ENCODE peak calls at places on chromosomes 2 and 18, in five cellular contexts. B, E, C, U and D are unnamed samples.
A peak's percentile ranks its signal among the peaks of the same experiment; 100 is the strongest.

GRCh38 chr2:227325824-227326195 is 759 bp downstream of the MFF start:
- DNase-seq in E (no peak), C (peak; percentile 66), U (no peak), B (peak; percentile 55), D (peak; percentile 59)

GRCh38 chr2:134714228-134714627 is 4.6 kb downstream of the TMEM163 start:
- DNase-seq in E (no peak), C (no peak), U (no peak), B (no peak), D (no peak)

GRCh38 chr2:197011777-197012641 is 85.5 kb upstream of the PGAP1 start:
- DNase-seq in E (no peak), U (no peak), C (peak; percentile 58), B (peak; percentile 53), D (peak; percentile 65)

GRCh38 chr2:121489284-121489683 is 41.4 kb upstream of the RNU4ATAC start:
- DNase-seq in C (no peak), U (no peak), B (peak; percentile 68), E (no peak), D (peak; percentile 36)

GRCh38 chr2:19677825-19678518 is 223.8 kb downstream of the TTC32 start:
- DNase-seq in E (no peak), B (no peak), C (no peak), U (no peak), D (no peak)

GRCh38 chr2:27492557-27492956 is 2.4 kb downstream of the FNDC4 start:
- DNase-seq in B (no peak), U (no peak), C (no peak), E (no peak), D (no peak)

GRCh38 chr2:24102677-24103076 is 18.0 kb upstream of the TP53I3 start:
- DNase-seq in B (no peak), C (no peak), U (no peak), E (no peak), D (no peak)

GRCh38 chr2:28956415-28956826 is 24.7 kb upstream of the TOGARAM2 start:
- DNase-seq in E (no peak), U (peak; percentile 51), C (peak; percentile 88), B (no peak), D (peak; percentile 54)

GRCh38 chr2:172709566-172710291 is 25.9 kb upstream of the RAPGEF4 start:
- DNase-seq in E (no peak), B (no peak), C (no peak), U (no peak), D (no peak)

GRCh38 chr2:134846213-134846612 is 7.8 kb downstream of the ACMSD start:
- DNase-seq in B (no peak), C (no peak), E (no peak), U (no peak), D (no peak)

GRCh38 chr2:2292381-2292780 is 38.7 kb downstream of the MYT1L start:
- DNase-seq in E (no peak), U (no peak), B (no peak), C (no peak), D (no peak)

GRCh38 chr2:179861027-179861776 is at the start of gene ZNF385B:
- DNase-seq in E (peak; percentile 61), U (peak; percentile 15), C (peak; percentile 62), B (peak; percentile 3), D (peak; percentile 3)

GRCh38 chr2:187580462-187581124 is 26.4 kb upstream of the TFPI start:
- DNase-seq in C (peak; percentile 77), B (peak; percentile 85), U (no peak), E (no peak), D (peak; percentile 80)

GRCh38 chr2:145258903-145259579 is 739.1 kb upstream of the ZEB2 start:
- DNase-seq in U (no peak), C (no peak), B (peak; percentile 12), E (no peak), D (peak; percentile 26)

GRCh38 chr2:63831176-63831575 is 10.5 kb upstream of the UGP2 start:
- DNase-seq in C (peak; percentile 53), U (no peak), B (no peak), E (no peak), D (no peak)

GRCh38 chr2:184203661-184204060 is 394.7 kb upstream of the ZNF804A start:
- DNase-seq in U (no peak), C (no peak), B (no peak), E (no peak), D (no peak)

GRCh38 chr2:139759000-139759505 is 978.9 kb upstream of the NXPH2 start:
- DNase-seq in C (no peak), E (no peak), U (no peak), B (no peak), D (no peak)

GRCh38 chr2:5937865-5938565 is 245.8 kb downstream of the SOX11 start:
- DNase-seq in B (no peak), E (no peak), C (peak; percentile 63), U (no peak), D (no peak)

GRCh38 chr2:141199711-141200110 is 931.1 kb downstream of the LRP1B start:
- DNase-seq in E (no peak), B (no peak), U (no peak), C (no peak), D (no peak)

GRCh38 chr2:68472796-68473414 is 5.5 kb downstream of the APLF start:
- DNase-seq in U (no peak), E (no peak), C (no peak), B (no peak), D (no peak)

GRCh38 chr2:75180476-75180875 is 18.8 kb downstream of the TACR1 start:
- DNase-seq in B (no peak), C (no peak), E (no peak), U (no peak), D (no peak)

GRCh38 chr2:150686391-150686790 is 198.9 kb upstream of the RND3 start:
- DNase-seq in B (peak; percentile 47), U (no peak), E (no peak), C (no peak), D (no peak)

GRCh38 chr2:165814473-165814872 is 20.4 kb upstream of the GALNT3 start:
- DNase-seq in U (no peak), B (no peak), E (no peak), C (no peak), D (no peak)

GRCh38 chr2:12649602-12650400 is 66.9 kb upstream of the TRIB2 start:
- DNase-seq in E (no peak), U (no peak), B (no peak), C (no peak), D (no peak)

GRCh38 chr2:212640428-212640827 is 101.8 kb upstream of the ERBB4 start:
- DNase-seq in C (peak; percentile 13), E (no peak), U (no peak), B (no peak), D (no peak)

GRCh38 chr2:198321522-198322088 is 517.2 kb downstream of the PLCL1 start:
- DNase-seq in E (no peak), B (no peak), C (peak; percentile 57), U (no peak), D (peak; percentile 52)

GRCh38 chr2:188588235-188588634 is 296.6 kb downstream of the GULP1 start:
- DNase-seq in U (no peak), B (peak; percentile 20), C (no peak), E (no peak), D (no peak)

DNA sequence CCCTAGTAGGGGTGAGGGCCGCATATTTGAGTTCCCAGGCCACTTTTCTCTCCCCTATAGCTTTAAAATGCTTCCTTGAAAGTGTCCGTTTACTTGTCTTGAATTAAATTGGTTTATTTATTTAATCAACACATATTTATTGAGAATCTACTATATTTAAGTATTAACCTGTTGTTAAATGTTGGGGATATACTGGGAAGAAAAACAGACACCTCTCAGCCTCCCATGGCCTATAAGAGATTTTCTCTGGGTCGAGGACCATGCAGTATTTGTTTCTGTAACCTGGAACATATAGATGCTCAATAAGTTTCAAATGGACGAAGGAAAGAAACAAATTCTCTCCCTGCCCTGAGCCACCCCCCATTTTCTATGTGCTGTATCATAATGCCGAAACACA is 98.6 kb downstream of the INSIG2 start:
- DNase-seq in E (no peak), B (no peak), U (no peak), C (no peak), D (no peak)
- H3K4me3 ChIP-seq in E (no peak overlapping the region), B (peak overlapping the region; percentile 55), U (peak overlapping the region; percentile 75), C (no peak overlapping the region), D (peak overlapping the region; percentile 92)

DNA sequence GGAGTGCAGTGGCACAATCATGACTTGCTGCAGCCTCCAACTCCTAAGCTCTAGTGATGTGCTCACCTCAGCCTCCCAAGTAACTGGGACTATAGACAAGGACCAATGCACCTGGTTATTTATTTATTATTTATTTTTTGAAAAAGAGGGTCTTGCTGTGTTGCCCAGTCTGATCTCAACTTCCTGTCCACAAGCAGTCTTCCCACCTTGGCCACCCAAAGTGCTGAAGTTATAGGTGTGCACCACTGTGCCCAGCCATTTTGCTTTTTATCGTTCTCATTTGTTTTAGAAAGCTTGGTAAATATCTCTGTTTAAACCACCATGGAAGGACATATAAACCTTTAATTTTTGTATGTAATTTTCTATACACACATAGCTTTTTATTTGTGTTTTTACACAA is 74.2 kb downstream of the SMCHD1 start:
- DNase-seq in E (no peak), U (no peak), B (no peak), C (no peak), D (no peak)
- H2AK5ac ChIP-seq in E (no peak overlapping the region), U (no peak overlapping the region), B (no peak overlapping the region), C (no peak overlapping the region), D (no peak overlapping the region)

DNA sequence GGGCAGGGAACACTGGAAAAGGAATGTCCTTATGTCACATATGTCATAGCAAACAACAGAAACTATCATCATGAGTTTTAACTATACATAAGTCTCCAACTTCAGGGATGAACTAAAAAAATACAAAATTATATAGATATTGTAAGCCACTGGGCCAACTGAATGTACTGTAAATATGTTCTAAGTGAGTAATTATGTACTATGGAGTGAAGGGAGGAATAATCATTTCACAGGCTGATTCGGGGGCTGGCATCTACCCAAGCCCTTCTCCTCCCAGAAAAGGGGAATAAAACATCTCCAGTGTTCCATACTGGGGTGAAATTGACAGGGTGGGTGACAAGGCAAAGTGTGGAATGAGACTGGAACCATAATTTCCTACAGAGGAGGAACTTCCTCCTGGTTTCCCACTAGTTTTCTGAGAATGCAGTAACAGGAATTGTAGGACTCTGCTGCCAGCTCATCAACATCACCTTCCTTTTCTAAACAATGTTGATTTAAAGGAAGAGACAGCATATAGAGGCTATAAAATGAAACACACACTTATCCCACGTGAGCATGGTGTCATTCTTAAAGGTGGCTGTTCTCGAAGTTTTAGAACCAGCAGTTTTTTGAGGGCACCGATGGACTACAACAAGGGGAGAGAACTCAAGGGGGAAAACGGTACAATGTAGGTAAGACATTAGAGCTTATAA is 79.4 kb downstream of the FARSB start:
- DNase-seq in C (no peak), B (peak; percentile 17), E (no peak), U (no peak), D (no peak)
- H3K4me1 ChIP-seq in C (no peaks in the 10 kb centered on the region), B (peaks cover 6% of the 10 kb centered on the region), E (peaks cover 10% of the 10 kb centered on the region), U (no peaks in the 10 kb centered on the region), D (peaks cover 2% of the 10 kb centered on the region)

DNA sequence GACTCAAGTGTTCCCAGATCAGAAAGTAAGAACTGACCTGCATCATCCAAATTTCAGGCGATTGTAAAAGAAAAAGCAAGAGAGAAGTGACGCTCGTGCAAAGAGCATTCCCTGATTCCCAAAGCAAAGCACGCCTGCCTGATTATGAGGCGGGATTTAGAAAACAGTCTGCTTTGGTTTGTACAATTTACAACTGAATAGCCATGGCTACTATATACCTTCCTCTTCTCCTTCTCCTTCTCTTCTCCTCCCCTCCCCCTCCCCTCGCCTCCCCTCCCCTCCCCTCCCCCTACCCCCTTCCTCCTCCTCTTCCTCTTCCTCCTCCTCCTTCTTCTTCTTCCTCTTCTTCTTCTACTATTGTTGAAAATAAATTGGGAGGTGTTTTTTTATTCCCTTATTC is 782.9 kb downstream of the GALR1 start:
- DNase-seq in E (no peak), C (no peak), B (no peak), U (no peak), D (no peak)
- H3K4me3 ChIP-seq in E (no peak overlapping the region), C (no peak overlapping the region), B (no peak overlapping the region), U (no peak overlapping the region), D (no peak overlapping the region)